ENCODE peak calls at places on chromosome 18, in ten cellular contexts. F, U, X, S, L, P, T, M, O and G are unnamed samples.

GRCh38 chr18:64799378-64799777 is 650.5 kb upstream of the LINC00305 start:
- DNase-seq in F (peak; percentile 19), U (no peak), X (no peak), S (no peak), L (no peak), P (no peak), T (no peak), M (no peak), O (no peak), G (peak; percentile 16)

GRCh38 chr18:26185267-26185666 is 41.0 kb upstream of the TAF4B start:
- DNase-seq in F (no peak), U (no peak), X (no peak), S (no peak), L (no peak), P (no peak), T (no peak), M (no peak), O (no peak), G (no peak)

GRCh38 chr18:70503060-70503459 is 214.2 kb downstream of the SOCS6 start:
- DNase-seq in F (no peak), U (no peak), X (no peak), S (no peak), L (no peak), P (no peak), T (no peak), M (no peak), O (no peak), G (no peak)

GRCh38 chr18:58208207-58208944 is 164.3 kb downstream of the NEDD4L start:
- DNase-seq in F (no peak), U (no peak), X (no peak), S (peak; percentile 67), L (no peak), P (no peak), T (no peak), M (no peak), O (no peak), G (no peak)

GRCh38 chr18:370753-371615 is 103.1 kb upstream of the THOC1 start:
- DNase-seq in F (no peak), U (no peak), X (no peak), S (no peak), L (no peak), P (no peak), T (no peak), M (no peak), O (no peak), G (no peak)

GRCh38 chr18:80145191-80145799 is 36.2 kb downstream of the ADNP2 start:
- DNase-seq in F (no peak), U (no peak), X (no peak), S (peak; percentile 52), L (no peak), P (no peak), T (no peak), M (no peak), O (no peak), G (no peak)

GRCh38 chr18:13502585-13502984 is 223.8 kb downstream of the FAM210A start:
- DNase-seq in F (no peak), U (no peak), X (no peak), S (no peak), L (no peak), P (no peak), T (peak; percentile 74), M (no peak), O (no peak), G (no peak)

GRCh38 chr18:25661836-25662235 is 309.9 kb upstream of the ZNF521 start:
- DNase-seq in F (peak; percentile 10), U (no peak), X (no peak), S (peak; percentile 17), L (no peak), P (no peak), T (no peak), M (no peak), O (no peak), G (no peak)

GRCh38 chr18:63788447-63789096 is 13.4 kb downstream of the SERPINB7 start:
- DNase-seq in F (peak; percentile 91), U (no peak), X (no peak), S (peak; percentile 96), L (peak; percentile 48), P (no peak), T (no peak), M (no peak), O (peak; percentile 24), G (peak; percentile 87)

GRCh38 chr18:31555971-31556747 is 35.5 kb upstream of the TTR start:
- DNase-seq in F (peak; percentile 23), U (peak; percentile 24), X (peak; percentile 20), S (peak; percentile 70), L (peak; percentile 67), P (peak; percentile 52), T (no peak), M (peak; percentile 69), O (peak; percentile 81), G (peak; percentile 80)

GRCh38 chr18:36441426-36441870 is 143.9 kb downstream of the FHOD3 start:
- DNase-seq in F (no peak), U (no peak), X (no peak), S (no peak), L (no peak), P (no peak), T (no peak), M (no peak), O (no peak), G (peak; percentile 20)

DNA sequence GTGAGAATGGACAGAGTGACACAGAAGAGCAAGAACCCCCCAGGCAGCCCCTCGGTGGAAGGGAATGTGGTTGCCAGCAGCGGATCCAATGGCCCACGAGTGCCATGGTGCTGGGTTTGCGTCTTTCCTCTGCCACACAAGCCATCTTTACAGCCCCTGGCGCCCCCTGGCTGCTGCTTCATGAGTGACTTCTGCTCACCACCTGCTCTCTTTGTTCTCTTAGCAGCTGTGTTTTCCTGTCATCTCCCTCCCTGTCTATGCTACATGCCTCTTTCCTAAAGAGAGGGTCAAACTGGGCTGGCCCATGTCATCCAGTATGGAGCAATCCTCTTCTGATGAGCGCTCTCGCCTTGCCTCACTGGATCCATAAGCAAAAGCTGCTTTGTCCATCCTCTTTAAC is 300.0 kb upstream of the SMIM21 start:
- DNase-seq in F (no peak), U (peak; percentile 80), X (peak; percentile 20), S (peak; percentile 30), L (peak; percentile 3), P (peak; percentile 55), T (no peak), M (peak; percentile 0), O (peak; percentile 37), G (peak; percentile 20)
- TF ChIP-seq CTCF in F (peak; percentile 45), U (peak; percentile 83), X (peak; percentile 65), S (peak; percentile 48), L (peak; percentile 56), P (peak; percentile 39), T (peak; percentile 10), M (peak; percentile 39), O (peak; percentile 54), G (peak; percentile 56)

DNA sequence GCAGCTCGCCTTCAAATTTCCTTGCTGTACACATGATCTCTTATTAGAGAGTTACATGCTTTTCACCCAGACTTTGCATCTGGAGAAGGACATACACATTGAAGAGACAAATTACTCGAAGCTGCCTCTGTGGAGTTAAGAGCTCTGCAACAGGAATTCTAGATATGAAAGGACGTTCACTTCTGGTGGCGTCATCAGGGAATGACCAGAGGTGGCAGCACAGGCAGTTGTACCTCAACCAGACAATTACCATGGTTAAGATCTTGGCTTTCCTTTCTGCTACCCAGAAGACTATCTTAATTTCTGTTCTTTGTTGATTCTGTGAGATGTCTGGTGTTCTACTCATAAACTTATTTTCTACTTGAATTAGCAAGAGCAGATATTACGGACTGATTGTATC is 39.1 kb upstream of the MC4R start:
- DNase-seq in F (no peak), U (peak; percentile 29), X (no peak), S (no peak), L (no peak), P (no peak), T (no peak), M (peak; percentile 4), O (peak; percentile 8), G (no peak)
- TF ChIP-seq CTCF in F (peak; percentile 18), U (peak; percentile 9), X (peak; percentile 25), S (no peak), L (no peak), P (peak; percentile 18), T (no peak), M (peak; percentile 58), O (peak; percentile 9), G (peak; percentile 27)

GRCh38 chr18:44727291-44727690 is 46.6 kb downstream of the SETBP1 start:
- DNase-seq in F (no peak), U (no peak), X (no peak), S (no peak), L (no peak), P (no peak), T (no peak), M (no peak), O (no peak), G (no peak)

GRCh38 chr18:44731866-44732555 is 51.3 kb downstream of the SETBP1 start:
- DNase-seq in F (no peak), U (no peak), X (no peak), S (peak; percentile 41), L (no peak), P (no peak), T (no peak), M (no peak), O (peak; percentile 49), G (no peak)

GRCh38 chr18:44731160-44731865 is 50.6 kb downstream of the SETBP1 start:
- DNase-seq in F (no peak), U (no peak), X (no peak), S (no peak), L (no peak), P (no peak), T (no peak), M (peak; percentile 49), O (peak; percentile 47), G (no peak)

GRCh38 chr18:44732604-44733003 is 51.9 kb downstream of the SETBP1 start:
- DNase-seq in F (no peak), U (no peak), X (no peak), S (no peak), L (no peak), P (no peak), T (no peak), M (no peak), O (no peak), G (no peak)

DNA sequence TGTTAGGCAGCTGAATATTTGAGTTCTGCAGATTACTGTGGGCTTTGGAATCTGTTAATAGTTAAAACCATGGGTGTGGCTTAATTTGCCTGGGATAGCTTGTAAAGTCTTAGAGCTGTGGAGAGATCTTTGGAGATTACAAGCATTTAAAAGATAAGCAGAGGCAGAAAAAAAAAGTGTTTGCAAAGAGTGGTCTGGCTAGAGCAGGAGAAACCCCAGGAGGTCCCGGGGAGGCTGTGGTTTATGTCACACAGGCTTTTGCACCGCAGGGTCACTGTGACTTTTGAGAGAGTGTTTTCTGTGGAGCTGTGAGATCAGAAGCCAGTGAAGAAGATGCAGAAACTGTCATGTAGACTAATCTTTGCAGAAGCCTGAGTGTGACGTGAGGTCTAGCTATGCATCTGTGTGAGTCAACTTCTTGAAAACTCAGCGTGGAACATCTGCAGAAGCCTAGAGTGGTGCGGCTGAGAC is 49.0 kb downstream of the SETBP1 start:
- DNase-seq in F (no peak), U (no peak), X (no peak), S (peak; percentile 79), L (no peak), P (no peak), T (no peak), M (no peak), O (peak; percentile 35), G (peak; percentile 86)
- TF ChIP-seq CTCF in F (no peak), U (no peak), X (no peak), S (no peak), L (no peak), P (no peak), T (no peak), M (no peak), O (no peak), G (no peak)

DNA sequence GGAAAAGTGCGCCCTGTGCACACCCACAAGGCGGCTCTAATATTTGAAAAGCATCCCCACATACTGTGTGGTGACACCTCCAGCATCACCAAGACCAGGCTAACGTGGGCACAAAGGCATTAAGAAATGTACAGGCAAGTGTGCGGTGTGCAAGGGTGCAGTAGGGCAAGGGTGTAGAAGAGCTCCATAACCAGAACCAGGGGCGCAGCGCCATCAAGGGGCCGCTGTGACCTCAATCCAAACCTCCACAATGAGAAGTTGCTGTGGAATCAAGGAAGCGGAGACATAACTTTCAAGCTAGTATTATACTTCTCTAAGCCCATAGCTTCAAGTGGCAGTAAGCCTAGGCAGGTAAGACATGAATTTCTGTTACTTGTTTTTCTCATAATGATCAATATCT is 13.0 kb downstream of the L3MBTL4 start:
- DNase-seq in F (no peak), U (peak; percentile 50), X (no peak), S (no peak), L (no peak), P (peak; percentile 54), T (no peak), M (no peak), O (no peak), G (no peak)
- TF ChIP-seq CTCF in F (peak; percentile 44), U (peak; percentile 26), X (peak; percentile 58), S (peak; percentile 14), L (peak; percentile 16), P (peak; percentile 55), T (no peak), M (peak; percentile 13), O (peak; percentile 32), G (peak; percentile 24)